ENCODE peak calls at places on chromosomes 7 and 10, in nine cellular contexts. T is GM18507; R is naive thymus-derived CD4-positive, alpha-beta T cell; V is GM03348; N is AG09319; G is activated naive CD4-positive, alpha-beta T cell treated with Interleukin-2 at 50 U/mL for 16 hours; B is heart left ventricle; Y is NCI-H510A treated with DMSO at 0.1 percent for 48 hours; D is NCI-H82. A is an unnamed sample.

GRCh38 chr10:124030711-124031110 is 62.7 kb downstream of the CHST15 start:
- DNase-seq in T (no peak), R (no peak), V (no peak), N (no peak), G (no peak), B (no peak), Y (no peak), D (no peak), A (no peak)

GRCh38 chr10:21020545-21020944 is 123.4 kb upstream of the NEBL start:
- DNase-seq in T (peak; percentile 47), R (no peak), V (no peak), N (no peak), G (no peak), B (no peak), Y (no peak), D (peak; percentile 56), A (no peak)

GRCh38 chr7:152615052-152615741 is 60.7 kb downstream of the XRCC2 start:
- DNase-seq in T (no peak), R (no peak), V (no peak), N (no peak), G (no peak), B (no peak), Y (peak; percentile 38), D (peak; percentile 83), A (no peak)

GRCh38 chr10:11301571-11302111 is 284.0 kb downstream of the CELF2 start:
- DNase-seq in T (no peak), R (no peak), V (no peak), N (no peak), G (no peak), B (no peak), Y (no peak), D (no peak), A (no peak)

GRCh38 chr10:71974489-71975011 is 10.4 kb downstream of the CHST3 start:
- DNase-seq in T (peak; percentile 54), R (no peak), V (peak; percentile 85), N (no peak), G (peak; percentile 52), B (no peak), Y (no peak), D (no peak), A (no peak)

GRCh38 chr10:15457382-15457781 is 86.3 kb upstream of the FAM171A1 start:
- DNase-seq in T (no peak), R (no peak), V (no peak), N (no peak), G (no peak), B (no peak), Y (no peak), D (no peak), A (no peak)

GRCh38 chr10:90031776-90032175 is 330.4 kb downstream of the KIF20B start:
- DNase-seq in T (no peak), R (no peak), V (no peak), N (no peak), G (no peak), B (no peak), Y (no peak), D (no peak), A (no peak)

GRCh38 chr10:91197044-91197651 is 23.3 kb upstream of the PCGF5 start:
- DNase-seq in T (no peak), R (no peak), V (peak; percentile 46), N (no peak), G (no peak), B (no peak), Y (peak; percentile 22), D (no peak), A (peak; percentile 55)

GRCh38 chr7:51543801-51544553 is 227.4 kb upstream of the COBL start:
- DNase-seq in T (no peak), R (no peak), V (no peak), N (no peak), G (no peak), B (no peak), Y (peak; percentile 99), D (no peak), A (no peak)